ENCODE peak calls at places on chromosomes 13 and 19, in five cellular contexts. U, R, X, N and I are unnamed samples.

GRCh38 chr19:7888145-7888825 is at the start of gene LRRC8E:
- DNase-seq in N (no peak), X (no peak), U (peak; percentile 54), R (no peak), I (no peak)

GRCh38 chr13:79271616-79272015 is 134.4 kb downstream of the RBM26 start:
- DNase-seq in U (no peak), X (no peak), R (no peak), N (no peak), I (no peak)

GRCh38 chr19:51093066-51093465 is 10.4 kb upstream of the KLK14 start:
- DNase-seq in N (no peak), X (no peak), U (no peak), R (no peak), I (no peak)

GRCh38 chr19:58317481-58318072 is 9.2 kb upstream of the ZSCAN22 start:
- DNase-seq in U (peak; percentile 29), N (no peak), R (no peak), X (no peak), I (no peak)

GRCh38 chr13:99980201-99981114 is 1.1 kb upstream of the ZIC2 start:
- DNase-seq in X (no peak), U (peak; percentile 60), R (peak; percentile 66), N (peak; percentile 91), I (peak; percentile 76)

GRCh38 chr13:114283581-114283980 is 2.2 kb downstream of the UPF3A start:
- DNase-seq in U (no peak), N (no peak), R (no peak), X (no peak), I (no peak)

GRCh38 chr13:46341112-46341711 is 45.8 kb downstream of the RUBCNL start:
- DNase-seq in X (no peak), U (peak; percentile 70), R (no peak), N (no peak), I (no peak)

GRCh38 chr19:40567750-40568494 is 8.8 kb upstream of the SHKBP1 start:
- DNase-seq in R (no peak), N (no peak), X (no peak), U (no peak), I (no peak)

GRCh38 chr13:46367622-46368327 is 19.3 kb downstream of the RUBCNL start:
- DNase-seq in X (no peak), U (no peak), R (no peak), N (no peak), I (no peak)

GRCh38 chr13:67117010-67117550 is 113.1 kb downstream of the PCDH9 start:
- DNase-seq in X (no peak), U (no peak), N (no peak), R (no peak), I (no peak)

GRCh38 chr19:4234862-4235201 is 5.5 kb downstream of the EBI3 start:
- DNase-seq in U (no peak), N (no peak), X (no peak), R (no peak), I (no peak)

GRCh38 chr19:5609881-5610280 is 12.7 kb downstream of the SAFB2 start:
- DNase-seq in X (no peak), R (no peak), N (no peak), U (no peak), I (no peak)

GRCh38 chr19:48731452-48731851 is 9.0 kb downstream of the RASIP1 start:
- DNase-seq in U (no peak), X (no peak), R (no peak), N (no peak), I (no peak)

GRCh38 chr19:32988724-32989123 is 16.7 kb downstream of the FAAP24 start:
- DNase-seq in U (no peak), X (no peak), N (no peak), R (no peak), I (no peak)

GRCh38 chr19:30083701-30084156 is 141.7 kb downstream of the URI1 start:
- DNase-seq in R (no peak), X (no peak), N (no peak), U (no peak), I (no peak)

GRCh38 chr19:43633520-43633919 is 6.1 kb downstream of the CADM4 start:
- DNase-seq in X (no peak), U (no peak), R (no peak), N (no peak), I (no peak)